ENCODE peak calls at places on chromosome 22, in five cellular contexts. D is non-pigmented ciliary epithelial cell; G is H54; N is IMR-90; V is activated CD4-positive, alpha-beta T cell treated with anti-CD3 and anti-CD28 coated beads for 4 hours. C is an unnamed sample.

GRCh38 chr22:21445437-21446127 is 21.6 kb upstream of the TMEM191C start:
- DNase-seq in N (no peak), V (no peak), D (no peak), G (no peak), C (no peak)

GRCh38 chr22:43862074-43862881 is at the start of gene SULT4A1:
- DNase-seq in G (no peak), V (no peak), D (no peak), N (peak), C (peak)

GRCh38 chr22:44289429-44290171 is 23.2 kb downstream of the SHISAL1 start:
- DNase-seq in D (no peak), N (peak), V (no peak), G (no peak), C (no peak)

GRCh38 chr22:35330258-35330861 is 30.7 kb downstream of the TOM1 start:
- DNase-seq in N (peak), G (no peak), V (peak), D (no peak), C (no peak)

GRCh38 chr22:31626427-31627150 is 35.4 kb downstream of the PISD start:
- DNase-seq in G (no peak), D (no peak), N (no peak), V (no peak), C (no peak)

GRCh38 chr22:41648431-41648830 is 27.3 kb downstream of the XRCC6 start:
- DNase-seq in G (no peak), N (no peak), D (no peak), V (no peak), C (no peak)

GRCh38 chr22:48403521-48403921 is 1424.2 kb downstream of the BRD1 start:
- DNase-seq in N (no peak), V (no peak), G (no peak), D (no peak), C (no peak)

GRCh38 chr22:20131856-20132685 is 467 bp downstream of the ZDHHC8 start:
- DNase-seq in N (no peak), V (no peak), D (no peak), G (no peak), C (no peak)

GRCh38 chr22:33302049-33302545 is 243.9 kb upstream of the SYN3 start:
- DNase-seq in V (peak), G (peak), D (no peak), N (peak), C (no peak)

GRCh38 chr22:48863965-48864538 is 963.6 kb downstream of the BRD1 start:
- DNase-seq in D (no peak), G (no peak), N (no peak), V (no peak), C (no peak)

GRCh38 chr22:27329966-27330645 is 471.4 kb downstream of the MN1 start:
- DNase-seq in V (no peak), D (no peak), G (no peak), N (no peak), C (no peak)

GRCh38 chr22:38027487-38027886 is 29.7 kb upstream of the PICK1 start:
- DNase-seq in D (no peak), V (no peak), N (no peak), G (no peak), C (no peak)

GRCh38 chr22:22547692-22548348 is 11.2 kb downstream of the PRAME start:
- DNase-seq in D (no peak), G (no peak), N (no peak), V (no peak), C (no peak)

GRCh38 chr22:23067023-23067650 is 3.2 kb upstream of the GNAZ start:
- DNase-seq in D (no peak), N (no peak), G (no peak), V (no peak), C (no peak)

GRCh38 chr22:37529652-37530345 is 10.6 kb upstream of the CARD10 start:
- DNase-seq in D (no peak), V (no peak), G (no peak), N (no peak), C (no peak)

GRCh38 chr22:19709063-19709769 is 5.1 kb upstream of the SEPTIN5 start:
- DNase-seq in N (no peak), D (no peak), G (no peak), V (no peak), C (no peak)

GRCh38 chr22:44304354-44304753 is 8.4 kb downstream of the SHISAL1 start:
- DNase-seq in V (no peak), D (no peak), N (peak), G (peak), C (no peak)